ENCODE peak calls at places on chromosome 14, in six cellular contexts. U, D, I, B, L and M are unnamed samples.

GRCh38 chr14:70731447-70732239 is 77.7 kb downstream of the MAP3K9 start:
- DNase-seq in U (no peak), D (no peak), I (no peak), B (no peak), L (no peak), M (no peak)

GRCh38 chr14:55097894-55098560 is 31.0 kb upstream of the LGALS3 start:
- DNase-seq in U (no peak), D (no peak), I (peak; percentile 16), B (no peak), L (no peak), M (no peak)

GRCh38 chr14:94362614-94363133 is 25.7 kb downstream of the SERPINA1 start:
- DNase-seq in U (no peak), D (no peak), I (no peak), B (no peak), L (no peak), M (no peak)

GRCh38 chr14:66507181-66507721 is 696 bp upstream of the GPHN start:
- DNase-seq in U (no peak), D (peak; percentile 69), I (no peak), B (no peak), L (no peak), M (no peak)

GRCh38 chr14:94132285-94132887 is 3.0 kb upstream of the IFI27L2 start:
- DNase-seq in U (no peak), D (peak; percentile 95), I (peak; percentile 58), B (peak; percentile 49), L (peak; percentile 80), M (peak; percentile 62)

GRCh38 chr14:80618751-80619329 is 322.7 kb downstream of the CEP128 start:
- DNase-seq in U (no peak), D (no peak), I (no peak), B (no peak), L (no peak), M (no peak)

GRCh38 chr14:77307099-77307496 is 13.6 kb downstream of the POMT2 start:
- DNase-seq in U (no peak), D (peak; percentile 76), I (no peak), B (no peak), L (no peak), M (no peak)

GRCh38 chr14:38502241-38502640 is 246.3 kb upstream of the CLEC14A start:
- DNase-seq in U (no peak), D (no peak), I (no peak), B (no peak), L (no peak), M (no peak)

GRCh38 chr14:30462358-30462757 is 96.6 kb upstream of the G2E3 start:
- DNase-seq in U (no peak), D (no peak), I (no peak), B (no peak), L (no peak), M (no peak)

GRCh38 chr14:105452963-105453362 is 21.7 kb upstream of the CRIP2 start:
- DNase-seq in U (no peak), D (no peak), I (no peak), B (no peak), L (no peak), M (no peak)

GRCh38 chr14:44897844-44898151 is 63.9 kb downstream of the KLHL28 start:
- DNase-seq in U (no peak), D (peak; percentile 48), I (no peak), B (no peak), L (no peak), M (no peak)

GRCh38 chr14:88631091-88631490 is 68.3 kb downstream of the ZC3H14 start:
- DNase-seq in U (no peak), D (no peak), I (no peak), B (no peak), L (no peak), M (no peak)